ENCODE peak calls at places on chromosomes 4 and X, in eight cellular contexts. K, Y, O, B, S, M, R and L are unnamed samples.

GRCh38 chr4:86876894-86877685 is 15.1 kb downstream of the C4orf36 start:
- DNase-seq in B (no peak), O (no peak), M (no peak), R (no peak), K (no peak), S (no peak), Y (no peak), L (no peak)

GRCh38 chr4:23909671-23910070 is 19.8 kb upstream of the PPARGC1A start:
- DNase-seq in B (no peak), M (no peak), R (no peak), S (no peak), Y (no peak), O (peak), K (no peak), L (no peak)

GRCh38 chr4:175435437-175435836 is 376.6 kb downstream of the GPM6A start:
- DNase-seq in Y (no peak), B (peak), O (no peak), R (no peak), M (no peak), K (no peak), S (no peak), L (peak)

GRCh38 chrX:2691543-2692220 is 587 bp downstream of the CD99 start:
- DNase-seq in M (peak), K (no peak), S (peak), B (no peak), O (peak), R (no peak), Y (peak), L (no peak)

GRCh38 chr4:110128092-110128989 is 70.1 kb downstream of the ELOVL6 start:
- DNase-seq in M (no peak), Y (no peak), O (peak), S (no peak), B (no peak), K (no peak), R (no peak), L (no peak)

GRCh38 chr4:89303177-89303576 is 4.4 kb downstream of the GPRIN3 start:
- DNase-seq in B (no peak), M (no peak), Y (no peak), R (no peak), K (no peak), O (no peak), S (no peak), L (no peak)

GRCh38 chrX:18558799-18559198 is 113.1 kb downstream of the RS1 start:
- DNase-seq in R (no peak), B (no peak), Y (no peak), O (no peak), K (no peak), M (no peak), S (no peak), L (no peak)

GRCh38 chr4:151226004-151226932 is 50.7 kb upstream of the PRSS48 start:
- DNase-seq in O (peak), K (no peak), R (peak), Y (no peak), M (no peak), B (peak), S (no peak), L (no peak)

GRCh38 chr4:15479089-15479912 is 9.6 kb downstream of the CC2D2A start:
- DNase-seq in O (peak), B (peak), S (peak), K (peak), Y (peak), M (peak), R (peak), L (peak)

GRCh38 chr4:94660614-94661013 is 97.1 kb upstream of the BMPR1B start:
- DNase-seq in Y (no peak), R (no peak), S (no peak), O (no peak), B (no peak), K (no peak), M (no peak), L (no peak)

GRCh38 chr4:80073362-80074008 is 456 bp upstream of the ANTXR2 start:
- DNase-seq in B (no peak), Y (no peak), K (no peak), S (no peak), M (no peak), O (no peak), R (no peak), L (no peak)

GRCh38 chr4:80072607-80073361 is at the start of gene ANTXR2:
- DNase-seq in M (peak), K (peak), O (peak), S (peak), B (peak), R (peak), Y (peak), L (peak)

GRCh38 chr4:80069837-80070788 is 2.9 kb downstream of the ANTXR2 start:
- DNase-seq in S (no peak), K (no peak), B (no peak), Y (no peak), O (peak), M (no peak), R (no peak), L (no peak)

GRCh38 chr4:80070880-80071620 is 2.0 kb downstream of the ANTXR2 start:
- DNase-seq in K (no peak), O (no peak), S (no peak), B (no peak), M (no peak), R (no peak), Y (no peak), L (no peak)

GRCh38 chr4:80071643-80072606 is 1.1 kb downstream of the ANTXR2 start:
- DNase-seq in O (peak), B (no peak), S (peak), Y (peak), M (peak), R (no peak), K (no peak), L (peak)
- TF ChIP-seq CTCF in O (no peak), B (no peak), S (no peak), Y (no peak), M (no peak), R (no peak), K (no peak), L (no peak)

DNA sequence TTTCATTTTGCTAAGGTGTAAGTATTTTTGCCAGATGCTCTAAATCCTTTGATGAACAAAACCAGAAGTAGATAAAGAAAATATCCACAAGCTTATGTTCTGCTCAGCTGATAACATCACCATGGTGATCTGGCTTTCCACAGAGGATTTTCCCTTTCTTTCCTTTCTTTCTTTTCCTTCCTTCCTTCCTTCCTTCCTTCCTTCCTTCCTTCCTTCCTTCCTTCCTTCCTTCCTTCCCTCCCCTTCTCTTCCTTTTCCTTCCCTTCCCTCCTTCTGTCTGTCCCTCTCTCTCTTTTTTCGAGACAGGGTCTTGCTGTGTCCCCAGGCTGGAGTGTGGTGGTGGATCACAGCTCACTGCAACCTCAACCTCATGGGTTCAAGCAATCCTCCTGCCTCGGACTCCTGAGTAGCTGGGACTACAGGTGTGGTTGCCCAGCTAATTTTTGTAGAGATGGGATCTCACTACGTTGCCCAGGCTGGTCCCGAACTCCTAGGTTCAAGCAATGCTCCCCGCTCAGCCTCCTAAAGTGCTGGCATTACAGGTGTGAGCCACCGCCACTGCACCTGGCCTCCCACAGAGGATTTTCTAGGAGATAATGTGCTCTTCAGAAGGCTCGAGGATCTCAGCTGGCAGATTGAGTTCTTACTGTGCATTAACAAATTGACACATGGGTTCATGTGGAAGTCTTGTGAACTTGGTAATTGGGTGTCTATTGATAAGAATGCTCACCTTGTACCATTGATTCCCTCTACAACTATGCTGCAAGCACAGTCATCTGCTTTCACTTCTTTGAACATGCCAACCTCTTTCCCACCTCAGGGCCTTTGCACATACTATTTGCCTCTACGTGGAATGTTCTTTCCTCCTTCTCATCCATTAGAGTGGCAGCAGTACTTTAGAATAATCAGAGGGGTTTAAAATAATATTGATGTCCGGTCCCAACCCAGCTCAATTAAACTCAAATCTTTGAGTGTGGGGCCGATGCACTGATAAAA is 1.4 kb upstream of the RHOH start:
- DNase-seq in S (no peak), M (no peak), O (no peak), K (no peak), B (no peak), Y (no peak), R (no peak), L (no peak)
- TF ChIP-seq CTCF in S (no peak), M (no peak), O (no peak), K (no peak), B (no peak), Y (no peak), R (no peak), L (no peak)

DNA sequence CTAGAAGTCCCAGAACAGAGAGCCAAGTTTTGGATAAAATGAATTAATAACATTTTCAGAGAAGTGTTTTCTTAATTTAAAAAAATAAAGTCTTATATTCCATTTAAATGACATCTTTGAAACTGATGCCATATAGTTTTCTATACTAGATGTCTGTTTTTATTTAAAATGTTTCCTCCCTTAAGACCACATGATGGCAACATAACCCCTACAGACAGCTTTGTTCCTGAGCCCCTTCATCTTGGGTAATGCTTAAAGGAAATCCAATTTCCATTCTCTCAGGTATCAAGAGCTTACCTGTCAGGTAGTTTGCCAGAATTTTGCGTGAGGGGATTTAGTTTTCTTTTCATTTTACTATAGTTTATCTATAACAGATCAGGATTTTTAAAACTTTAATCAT is 181.4 kb upstream of the UGT8 start:
- DNase-seq in B (no peak), S (no peak), R (no peak), O (peak), Y (no peak), M (no peak), K (no peak), L (no peak)
- TF ChIP-seq CTCF in B (no peak), S (no peak), R (no peak), O (no peak), Y (peak), M (no peak), K (peak), L (no peak)

GRCh38 chr4:61507091-61507490 is 307.0 kb downstream of the ADGRL3 start:
- DNase-seq in K (no peak), O (no peak), Y (no peak), S (no peak), M (no peak), R (no peak), B (no peak), L (no peak)

GRCh38 chr4:61505773-61506640 is 305.9 kb downstream of the ADGRL3 start:
- DNase-seq in Y (no peak), M (no peak), B (no peak), R (no peak), O (no peak), K (no peak), S (no peak), L (no peak)

GRCh38 chr4:61500883-61501282 is 300.8 kb downstream of the ADGRL3 start:
- DNase-seq in B (no peak), K (no peak), M (no peak), S (no peak), Y (no peak), R (no peak), O (peak), L (no peak)

GRCh38 chr4:61501812-61502211 is 301.7 kb downstream of the ADGRL3 start:
- DNase-seq in O (no peak), Y (no peak), B (no peak), M (no peak), R (no peak), K (no peak), S (no peak), L (no peak)
- TF ChIP-seq CTCF in O (no peak), Y (no peak), B (no peak), M (no peak), R (no peak), K (no peak), S (no peak), L (no peak)

DNA sequence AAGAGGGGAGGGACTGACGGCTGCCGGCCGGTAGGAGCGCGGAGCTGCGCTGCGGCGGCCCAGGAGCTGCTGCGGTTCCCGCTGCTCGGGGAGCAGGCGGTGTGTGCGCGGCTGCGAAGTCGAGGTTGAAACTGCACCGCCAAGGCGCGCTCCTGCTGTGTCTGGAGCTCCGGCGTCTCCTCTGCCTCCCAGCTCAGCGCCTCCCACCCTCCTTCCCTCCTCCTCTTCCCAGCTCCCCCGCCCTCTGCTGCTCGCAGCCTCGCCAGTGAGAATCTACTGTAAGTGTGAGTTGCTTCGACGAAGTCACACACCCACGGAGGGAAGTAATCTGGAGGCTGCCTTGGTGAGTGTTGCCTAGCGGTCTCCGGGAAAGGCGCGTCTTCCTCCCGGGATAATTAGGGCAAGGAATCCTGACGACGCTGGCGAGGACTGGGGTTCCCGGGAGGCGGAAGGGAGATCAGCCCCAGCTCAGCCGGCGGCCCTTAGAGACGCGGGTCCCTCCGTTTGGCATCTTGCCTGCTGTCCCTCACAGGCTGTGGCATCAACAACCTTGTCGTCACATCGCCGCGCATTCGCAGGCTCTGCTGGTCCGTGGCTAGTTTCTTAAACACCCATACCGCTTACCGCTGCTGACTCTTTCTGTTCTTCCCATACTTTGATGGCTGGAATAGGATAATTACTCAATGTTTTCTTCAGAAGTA is at the start of gene EPHA5:
- DNase-seq in S (peak), Y (peak), R (peak), K (peak), O (peak), M (peak), B (peak), L (peak)
- TF ChIP-seq CTCF in S (no peak), Y (peak), R (peak), K (peak), O (peak), M (no peak), B (no peak), L (peak)

GRCh38 chr4:38178666-38178995 is 218.4 kb downstream of the PTTG2 start:
- DNase-seq in R (no peak), O (no peak), Y (no peak), S (no peak), K (no peak), M (no peak), B (no peak), L (no peak)

GRCh38 chr4:38177035-38177791 is 217.0 kb downstream of the PTTG2 start:
- DNase-seq in B (no peak), Y (no peak), S (no peak), R (no peak), M (peak), K (no peak), O (peak), L (no peak)

GRCh38 chr4:38179690-38180299 is 219.6 kb downstream of the PTTG2 start:
- DNase-seq in M (peak), K (peak), B (no peak), S (peak), O (peak), Y (peak), R (peak), L (peak)

GRCh38 chr4:38180456-38180855 is 220.3 kb downstream of the PTTG2 start:
- DNase-seq in Y (no peak), K (no peak), B (no peak), O (peak), S (no peak), R (no peak), M (no peak), L (no peak)

DNA sequence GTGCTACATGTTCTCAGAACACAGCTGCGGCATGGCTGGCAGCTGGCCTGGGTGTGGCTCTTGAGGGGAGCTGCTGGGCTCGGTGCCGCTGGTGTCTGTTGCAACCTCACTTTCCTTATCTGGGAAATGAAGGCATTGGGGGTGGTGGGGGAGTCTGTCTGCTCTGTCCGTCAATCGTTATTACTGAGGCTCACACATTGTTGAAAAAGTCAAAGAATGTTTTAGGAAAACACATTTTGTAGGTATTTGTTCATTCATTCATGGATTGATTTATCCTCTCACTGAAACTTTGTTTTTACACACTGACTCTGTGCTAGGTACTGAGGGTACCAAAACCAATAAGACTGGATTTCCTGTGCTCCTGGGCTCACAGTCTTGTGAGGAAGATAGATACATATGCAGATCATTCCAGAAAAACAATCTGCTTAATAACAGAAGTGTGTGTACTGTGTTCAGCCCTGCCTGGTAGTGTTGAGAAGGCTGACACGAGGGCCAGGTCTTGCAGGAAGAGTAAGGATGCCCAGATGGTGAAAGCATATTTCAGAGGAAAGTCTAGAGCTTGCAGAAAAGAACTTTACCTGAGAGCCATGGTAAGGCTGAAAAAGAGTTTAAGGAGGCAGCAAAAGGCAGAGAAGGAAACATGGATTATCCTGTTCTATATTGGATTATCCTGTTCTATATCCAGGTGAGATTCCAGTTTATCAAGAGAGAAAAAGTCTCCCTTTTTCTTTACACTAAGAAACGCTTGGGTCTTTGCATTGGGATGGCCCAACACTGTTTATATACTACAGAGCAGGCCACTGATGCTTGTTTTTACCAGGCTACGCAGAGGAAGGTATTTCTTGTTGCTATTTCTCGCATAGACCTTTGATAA is 217.8 kb downstream of the PTTG2 start:
- DNase-seq in S (peak), O (peak), Y (no peak), B (no peak), R (no peak), K (no peak), M (peak), L (no peak)
- TF ChIP-seq CTCF in S (no peak), O (no peak), Y (no peak), B (no peak), R (no peak), K (no peak), M (no peak), L (no peak)

DNA sequence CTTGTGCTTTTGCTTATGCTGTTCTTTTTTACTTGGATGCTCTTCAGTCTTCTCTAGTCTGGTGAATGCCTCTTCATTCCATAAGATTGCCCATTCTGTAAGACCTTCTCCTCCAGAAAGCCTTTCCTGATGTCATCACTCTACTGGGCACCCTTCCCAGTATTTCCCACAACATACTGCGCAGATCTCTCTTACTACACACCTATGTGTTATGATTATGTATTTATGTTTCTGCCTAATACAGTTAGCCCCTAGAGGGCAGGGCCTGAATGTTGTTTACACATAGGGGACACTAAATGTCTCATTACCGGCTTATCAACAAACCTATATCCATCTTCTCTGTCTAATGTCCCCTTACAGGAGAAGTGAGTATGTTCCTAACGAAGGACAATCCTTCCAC is 21.1 kb downstream of the AIFM1 start:
- DNase-seq in O (peak), R (peak), Y (no peak), M (no peak), B (no peak), K (no peak), S (no peak), L (no peak)
- TF ChIP-seq CTCF in O (no peak), R (no peak), Y (no peak), M (no peak), B (no peak), K (no peak), S (no peak), L (no peak)

GRCh38 chr4:156294577-156294976 is 340.9 kb upstream of the CTSO start:
- DNase-seq in O (peak), R (peak), B (no peak), M (no peak), S (no peak), Y (no peak), K (no peak), L (no peak)
- TF ChIP-seq CTCF in O (no peak), R (peak), B (peak), M (no peak), S (no peak), Y (peak), K (no peak), L (no peak)